ENCODE peak calls at places on chromosomes 4 and X, in seven cellular contexts. One of them, this sample, is unnamed.

GRCh38 chr4:48779095-48779997 is 733 bp downstream of the FRYL start:
- DNase-seq in tibial nerve: peak; percentile 23
- DNase-seq in sigmoid colon: peak; percentile 79
- DNase-seq in Peyer's patch: peak; percentile 82
- DNase-seq in A549: peak; percentile 47
- DNase-seq in stomach: peak; percentile 71
- DNase-seq in HepG2: peak; percentile 20
- DNase-seq in this sample: peak; percentile 90

GRCh38 chrX:133265331-133265730 is 47.2 kb upstream of the TFDP3 start:
- DNase-seq in A549: no peak
- DNase-seq in stomach: no peak
- DNase-seq in sigmoid colon: no peak
- DNase-seq in tibial nerve: no peak
- DNase-seq in Peyer's patch: no peak
- DNase-seq in HepG2: peak; percentile 12
- DNase-seq in this sample: no peak

GRCh38 chr4:156190606-156191005 is 236.9 kb upstream of the CTSO start:
- DNase-seq in Peyer's patch: no peak
- DNase-seq in A549: no peak
- DNase-seq in stomach: no peak
- DNase-seq in tibial nerve: no peak
- DNase-seq in HepG2: no peak
- DNase-seq in sigmoid colon: no peak
- DNase-seq in this sample: no peak

GRCh38 chr4:4849106-4849505 is 10.4 kb upstream of the MSX1 start:
- DNase-seq in stomach: no peak
- DNase-seq in Peyer's patch: no peak
- DNase-seq in HepG2: no peak
- DNase-seq in A549: no peak
- DNase-seq in tibial nerve: peak; percentile 5
- DNase-seq in sigmoid colon: peak; percentile 34
- DNase-seq in this sample: no peak

GRCh38 chrX:19593684-19594083 is 78.4 kb upstream of the MAP3K15 start:
- DNase-seq in HepG2: peak; percentile 9
- DNase-seq in sigmoid colon: no peak
- DNase-seq in tibial nerve: no peak
- DNase-seq in stomach: no peak
- DNase-seq in Peyer's patch: no peak
- DNase-seq in A549: peak; percentile 36
- DNase-seq in this sample: no peak

GRCh38 chr4:155807021-155807420 is 48.2 kb downstream of the GUCY1B1 start:
- DNase-seq in Peyer's patch: no peak
- DNase-seq in sigmoid colon: no peak
- DNase-seq in HepG2: no peak
- DNase-seq in tibial nerve: no peak
- DNase-seq in stomach: no peak
- DNase-seq in A549: no peak
- DNase-seq in this sample: no peak

GRCh38 chr4:53830511-53830910 is 233.9 kb downstream of the CHIC2 start:
- DNase-seq in A549: no peak
- DNase-seq in sigmoid colon: no peak
- DNase-seq in tibial nerve: no peak
- DNase-seq in HepG2: no peak
- DNase-seq in stomach: no peak
- DNase-seq in Peyer's patch: no peak
- DNase-seq in this sample: no peak

GRCh38 chr4:29081230-29081955 is 1638.8 kb upstream of the PCDH7 start:
- DNase-seq in stomach: no peak
- DNase-seq in sigmoid colon: no peak
- DNase-seq in HepG2: no peak
- DNase-seq in Peyer's patch: no peak
- DNase-seq in tibial nerve: no peak
- DNase-seq in A549: no peak
- DNase-seq in this sample: no peak

GRCh38 chrX:119516157-119516702 is 48.0 kb downstream of the SLC25A5 start:
- DNase-seq in Peyer's patch: no peak
- DNase-seq in A549: peak; percentile 80
- DNase-seq in HepG2: peak; percentile 57
- DNase-seq in stomach: no peak
- DNase-seq in tibial nerve: no peak
- DNase-seq in sigmoid colon: no peak
- DNase-seq in this sample: no peak

GRCh38 chrX:135973548-135974278 is at the start of gene MMGT1:
- DNase-seq in stomach: peak; percentile 80
- DNase-seq in sigmoid colon: peak; percentile 94
- DNase-seq in A549: peak; percentile 84
- DNase-seq in HepG2: peak; percentile 56
- DNase-seq in tibial nerve: peak; percentile 64
- DNase-seq in Peyer's patch: peak; percentile 84
- DNase-seq in this sample: peak; percentile 95

GRCh38 chr4:83535520-83535944 is 376 bp upstream of the GPAT3 start:
- DNase-seq in sigmoid colon: peak; percentile 76
- DNase-seq in stomach: peak; percentile 56
- DNase-seq in HepG2: peak; percentile 12
- DNase-seq in tibial nerve: no peak
- DNase-seq in A549: no peak
- DNase-seq in Peyer's patch: peak; percentile 80
- DNase-seq in this sample: peak; percentile 32

GRCh38 chrX:100928660-100929613 is at the start of gene XKRX:
- DNase-seq in Peyer's patch: peak; percentile 79
- DNase-seq in sigmoid colon: no peak
- DNase-seq in tibial nerve: no peak
- DNase-seq in HepG2: no peak
- DNase-seq in stomach: peak; percentile 53
- DNase-seq in A549: peak; percentile 23
- DNase-seq in this sample: no peak

GRCh38 chr4:78569291-78569821 is 17.8 kb downstream of the ANXA3 start:
- DNase-seq in stomach: no peak
- DNase-seq in sigmoid colon: no peak
- DNase-seq in Peyer's patch: no peak
- DNase-seq in A549: peak; percentile 83
- DNase-seq in tibial nerve: no peak
- DNase-seq in HepG2: peak; percentile 31
- DNase-seq in this sample: no peak

GRCh38 chrX:129931411-129932136 is 25.6 kb downstream of the UTP14A start:
- DNase-seq in A549: peak; percentile 97
- DNase-seq in tibial nerve: peak; percentile 78
- DNase-seq in stomach: peak; percentile 88
- DNase-seq in sigmoid colon: peak; percentile 97
- DNase-seq in Peyer's patch: peak; percentile 89
- DNase-seq in HepG2: peak; percentile 62
- DNase-seq in this sample: peak; percentile 97

GRCh38 chr4:28435346-28435745 is 1574.7 kb downstream of the STIM2 start:
- DNase-seq in stomach: no peak
- DNase-seq in Peyer's patch: no peak
- DNase-seq in tibial nerve: no peak
- DNase-seq in HepG2: no peak
- DNase-seq in A549: no peak
- DNase-seq in sigmoid colon: no peak
- DNase-seq in this sample: no peak

DNA sequence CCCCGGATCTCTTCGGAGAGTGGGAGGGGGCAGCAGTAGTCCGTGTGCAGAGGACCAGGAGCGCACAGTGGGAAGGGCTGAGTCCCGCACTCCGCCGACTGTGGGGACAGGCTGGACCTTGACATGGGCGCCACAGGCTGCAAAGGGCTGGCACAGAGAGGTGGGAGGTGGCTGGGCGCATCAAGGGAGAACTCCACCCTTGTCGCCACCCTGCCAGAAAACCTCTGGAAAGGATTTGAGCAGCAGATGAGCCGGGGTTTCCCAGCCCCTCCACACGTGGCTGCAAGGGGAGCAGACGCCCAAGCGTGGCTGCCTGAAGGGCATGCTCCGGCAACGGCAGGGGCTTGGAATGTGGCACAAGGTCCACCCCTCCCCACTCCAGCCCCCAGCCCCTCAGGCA is 4.5 kb downstream of the BGN start:
- DNase-seq in tibial nerve: no peak
- DNase-seq in Peyer's patch: no peak
- DNase-seq in A549: no peak
- DNase-seq in HepG2: no peak
- DNase-seq in stomach: no peak
- DNase-seq in sigmoid colon: no peak
- DNase-seq in this sample: no peak
- H3K4me3 ChIP-seq in tibial nerve: no peak overlapping the region
- H3K4me3 ChIP-seq in Peyer's patch: no peak overlapping the region
- H3K4me3 ChIP-seq in A549: no peak overlapping the region
- H3K4me3 ChIP-seq in HepG2: no peak overlapping the region
- H3K4me3 ChIP-seq in stomach: no peak overlapping the region
- H3K4me3 ChIP-seq in sigmoid colon: no peak overlapping the region
- H3K4me3 ChIP-seq in this sample: no peak overlapping the region

GRCh38 chr4:97216031-97216430 is 927.2 kb downstream of the STPG2 start:
- DNase-seq in HepG2: no peak
- DNase-seq in A549: no peak
- DNase-seq in tibial nerve: no peak
- DNase-seq in stomach: no peak
- DNase-seq in Peyer's patch: no peak
- DNase-seq in sigmoid colon: no peak
- DNase-seq in this sample: no peak
- TF ChIP-seq CTCF in HepG2: no peak
- TF ChIP-seq CTCF in A549: no peak
- TF ChIP-seq CTCF in tibial nerve: no peak
- TF ChIP-seq CTCF in stomach: no peak
- TF ChIP-seq CTCF in Peyer's patch: no peak
- TF ChIP-seq CTCF in sigmoid colon: no peak
- TF ChIP-seq CTCF in this sample: no peak

GRCh38 chr4:169663402-169663801 is 43.0 kb downstream of the CLCN3 start:
- DNase-seq in sigmoid colon: no peak
- DNase-seq in HepG2: no peak
- DNase-seq in Peyer's patch: no peak
- DNase-seq in A549: no peak
- DNase-seq in stomach: no peak
- DNase-seq in tibial nerve: no peak
- DNase-seq in this sample: no peak
- TF ChIP-seq POLR2A in sigmoid colon: no peak
- TF ChIP-seq POLR2A in HepG2: no peak
- TF ChIP-seq POLR2A in Peyer's patch: no peak
- TF ChIP-seq POLR2A in A549: no peak
- TF ChIP-seq POLR2A in stomach: no peak
- TF ChIP-seq POLR2A in tibial nerve: no peak
- TF ChIP-seq POLR2A in this sample: no peak

GRCh38 chrX:131977619-131978018 is 45.5 kb upstream of the STK26 start:
- DNase-seq in tibial nerve: no peak
- DNase-seq in stomach: no peak
- DNase-seq in sigmoid colon: no peak
- DNase-seq in HepG2: no peak
- DNase-seq in Peyer's patch: no peak
- DNase-seq in A549: no peak
- DNase-seq in this sample: no peak

GRCh38 chrX:131970347-131970746 is 52.8 kb upstream of the STK26 start:
- DNase-seq in A549: no peak
- DNase-seq in stomach: no peak
- DNase-seq in sigmoid colon: no peak
- DNase-seq in tibial nerve: no peak
- DNase-seq in Peyer's patch: no peak
- DNase-seq in HepG2: no peak
- DNase-seq in this sample: no peak

GRCh38 chrX:131979116-131979515 is 44.0 kb upstream of the STK26 start:
- DNase-seq in tibial nerve: no peak
- DNase-seq in HepG2: no peak
- DNase-seq in Peyer's patch: no peak
- DNase-seq in A549: no peak
- DNase-seq in stomach: no peak
- DNase-seq in sigmoid colon: no peak
- DNase-seq in this sample: no peak

DNA sequence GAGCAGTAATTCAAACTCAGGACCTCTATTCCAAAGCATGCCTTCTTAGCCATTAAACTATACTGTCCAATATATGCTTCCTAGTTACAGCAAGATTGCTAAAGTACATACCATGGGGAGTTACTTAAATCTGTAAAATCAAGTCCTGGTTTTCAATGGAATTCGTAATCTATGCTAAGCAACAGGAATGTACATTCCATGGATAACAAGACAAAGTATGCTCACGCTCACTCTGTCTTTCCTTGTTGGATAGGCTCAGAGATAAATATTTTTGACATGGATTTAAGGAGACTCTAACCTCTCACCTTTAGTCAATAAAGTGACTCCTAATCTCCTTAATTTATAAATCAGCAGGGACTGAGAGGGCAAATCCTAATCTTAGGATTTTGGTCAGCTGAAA is 47.3 kb upstream of the STK26 start:
- DNase-seq in tibial nerve: no peak
- DNase-seq in stomach: no peak
- DNase-seq in sigmoid colon: no peak
- DNase-seq in Peyer's patch: no peak
- DNase-seq in HepG2: no peak
- DNase-seq in A549: no peak
- DNase-seq in this sample: no peak
- H3K4me3 ChIP-seq in tibial nerve: no peak overlapping the region
- H3K4me3 ChIP-seq in stomach: no peak overlapping the region
- H3K4me3 ChIP-seq in sigmoid colon: no peak overlapping the region
- H3K4me3 ChIP-seq in Peyer's patch: no peak overlapping the region
- H3K4me3 ChIP-seq in HepG2: no peak overlapping the region
- H3K4me3 ChIP-seq in A549: no peak overlapping the region
- H3K4me3 ChIP-seq in this sample: no peak overlapping the region

GRCh38 chr4:21134994-21135393 is 434.7 kb downstream of the PACRGL start:
- DNase-seq in Peyer's patch: no peak
- DNase-seq in tibial nerve: no peak
- DNase-seq in sigmoid colon: no peak
- DNase-seq in stomach: no peak
- DNase-seq in HepG2: no peak
- DNase-seq in A549: peak; percentile 1
- DNase-seq in this sample: no peak
- TF ChIP-seq CTCF in Peyer's patch: no peak
- TF ChIP-seq CTCF in tibial nerve: no peak
- TF ChIP-seq CTCF in sigmoid colon: no peak
- TF ChIP-seq CTCF in stomach: no peak
- TF ChIP-seq CTCF in HepG2: peak; percentile 21
- TF ChIP-seq CTCF in A549: no peak
- TF ChIP-seq CTCF in this sample: no peak

DNA sequence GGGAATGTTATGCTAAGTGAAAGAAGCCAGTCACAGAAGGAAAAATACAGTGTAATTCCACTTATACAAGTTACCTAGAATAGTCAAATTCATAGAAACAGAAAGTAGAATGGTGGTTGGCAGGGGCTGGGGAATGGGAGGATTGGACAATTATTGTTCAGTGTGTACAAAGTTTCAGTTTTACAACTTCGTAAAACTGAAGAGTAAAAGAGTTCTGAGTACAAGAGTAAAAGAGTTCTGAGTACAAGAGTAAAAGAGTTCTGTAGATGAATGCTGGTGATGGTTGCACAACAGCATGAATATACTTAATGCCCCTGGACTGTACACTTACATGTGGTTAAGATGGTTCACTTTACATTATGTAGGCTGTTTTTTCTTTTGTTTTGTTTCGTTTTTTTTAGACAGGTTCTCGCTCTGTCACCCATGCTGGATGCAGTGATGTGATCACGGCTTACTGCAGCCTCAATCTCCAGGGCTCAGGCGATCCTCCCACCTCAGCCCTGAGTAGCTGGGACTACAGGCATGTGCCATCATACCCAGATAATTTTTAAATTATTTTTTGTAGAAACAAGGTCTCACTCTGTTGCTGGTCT is 230.9 kb downstream of the SOWAHB start:
- DNase-seq in sigmoid colon: no peak
- DNase-seq in stomach: no peak
- DNase-seq in HepG2: no peak
- DNase-seq in A549: no peak
- DNase-seq in Peyer's patch: no peak
- DNase-seq in tibial nerve: no peak
- DNase-seq in this sample: no peak
- TF ChIP-seq POLR2A in sigmoid colon: no peak
- TF ChIP-seq POLR2A in stomach: no peak
- TF ChIP-seq POLR2A in HepG2: no peak
- TF ChIP-seq POLR2A in A549: no peak
- TF ChIP-seq POLR2A in Peyer's patch: no peak
- TF ChIP-seq POLR2A in tibial nerve: no peak
- TF ChIP-seq POLR2A in this sample: no peak

GRCh38 chr4:141833209-141833608 is 196.8 kb downstream of the IL15 start:
- DNase-seq in HepG2: no peak
- DNase-seq in stomach: no peak
- DNase-seq in Peyer's patch: no peak
- DNase-seq in tibial nerve: no peak
- DNase-seq in sigmoid colon: no peak
- DNase-seq in A549: no peak
- DNase-seq in this sample: no peak
- H3K4me3 ChIP-seq in HepG2: no peak overlapping the region
- H3K4me3 ChIP-seq in stomach: no peak overlapping the region
- H3K4me3 ChIP-seq in Peyer's patch: no peak overlapping the region
- H3K4me3 ChIP-seq in tibial nerve: no peak overlapping the region
- H3K4me3 ChIP-seq in sigmoid colon: no peak overlapping the region
- H3K4me3 ChIP-seq in A549: no peak overlapping the region
- H3K4me3 ChIP-seq in this sample: no peak overlapping the region

This sample was measured in lower leg skin.